ENCODE peak calls at places on chromosomes 12 and 14, in eight cellular contexts. U is ovary, Z is left lung, V is osteoblast, O is cardiac muscle cell, A is adipocyte, W is neuronal stem cell, B is kidney epithelial cell. R is an unnamed sample. For H3K27me3 and H3K36me3, the result is how much of the 10 kb centered on the place peaks cover.

GRCh38 chr14:54699087-54699530 is 132.2 kb downstream of the SAMD4A start:
- DNase-seq in B (peak), Z (no peak), A (no peak), W (no peak), O (no peak), U (no peak), V (peak), R (no peak)

GRCh38 chr12:68904351-68904982 is 28.5 kb downstream of the CPM start:
- DNase-seq in O (no peak), W (no peak), B (no peak), U (no peak), V (no peak), Z (no peak), A (no peak), R (no peak)

GRCh38 chr14:30444451-30444850 is 114.5 kb upstream of the G2E3 start:
- DNase-seq in Z (no peak), V (no peak), O (no peak), A (no peak), U (no peak), W (no peak), B (no peak), R (no peak)

GRCh38 chr12:100827901-100828520 is 33.4 kb downstream of the ANO4 start:
- DNase-seq in A (peak), B (no peak), O (peak), Z (no peak), U (no peak), W (peak), V (no peak), R (peak)

GRCh38 chr12:13982010-13982409 is 608 bp upstream of the GRIN2B start:
- DNase-seq in W (peak), B (no peak), O (no peak), A (no peak), U (no peak), V (no peak), Z (no peak), R (peak)

GRCh38 chr12:10136637-10137205 is 6.7 kb upstream of the CLEC7A start:
- DNase-seq in V (no peak), A (no peak), U (no peak), Z (no peak), W (no peak), O (no peak), B (no peak), R (no peak)

GRCh38 chr12:119735079-119735478 is 67.1 kb downstream of the PRKAB1 start:
- DNase-seq in A (no peak), W (no peak), B (no peak), V (no peak), U (no peak), O (no peak), Z (no peak), R (no peak)

GRCh38 chr12:12811343-12811742 is 1.8 kb upstream of the DDX47 start:
- DNase-seq in B (no peak), A (no peak), Z (no peak), V (no peak), W (no peak), U (no peak), O (no peak), R (no peak)

GRCh38 chr12:123264642-123265041 is 7.0 kb downstream of the CDK2AP1 start:
- DNase-seq in Z (no peak), O (no peak), W (no peak), B (no peak), V (peak), A (no peak), U (peak), R (peak)

GRCh38 chr12:16030729-16031128 is 119.6 kb downstream of the DERA start:
- DNase-seq in A (no peak), W (no peak), B (peak), O (no peak), U (no peak), V (no peak), Z (no peak), R (no peak)

GRCh38 chr12:106417926-106418910 is 60.7 kb downstream of the POLR3B start:
- DNase-seq in Z (no peak), A (peak), U (no peak), B (peak), W (no peak), V (peak), O (peak), R (no peak)

GRCh38 chr12:70842942-70843341 is 77.6 kb downstream of the PTPRR start:
- DNase-seq in V (no peak), B (no peak), U (no peak), Z (no peak), A (no peak), O (no peak), W (no peak), R (no peak)

GRCh38 chr14:51210594-51210993 is 29.5 kb upstream of the TMX1 start:
- DNase-seq in W (no peak), B (no peak), O (no peak), U (no peak), Z (peak), V (no peak), A (no peak), R (peak)

GRCh38 chr12:49188205-49188915 is 520 bp downstream of the TUBA1A start:
- DNase-seq in Z (peak), A (peak), V (peak), B (no peak), O (peak), U (peak), W (no peak), R (peak)

GRCh38 chr12:80627773-80628172 is 79.7 kb upstream of the MYF6 start:
- DNase-seq in U (no peak), V (peak), A (peak), B (peak), W (no peak), O (peak), Z (no peak), R (no peak)

GRCh38 chr14:90903101-90903500 is 86.9 kb upstream of the TTC7B start:
- DNase-seq in A (peak), Z (no peak), O (peak), B (peak), W (peak), U (peak), V (peak), R (peak)

GRCh38 chr14:99854831-99855230 is 61.6 kb downstream of the EML1 start:
- DNase-seq in Z (no peak), A (no peak), U (no peak), V (no peak), O (no peak), B (no peak), W (no peak), R (no peak)

DNA sequence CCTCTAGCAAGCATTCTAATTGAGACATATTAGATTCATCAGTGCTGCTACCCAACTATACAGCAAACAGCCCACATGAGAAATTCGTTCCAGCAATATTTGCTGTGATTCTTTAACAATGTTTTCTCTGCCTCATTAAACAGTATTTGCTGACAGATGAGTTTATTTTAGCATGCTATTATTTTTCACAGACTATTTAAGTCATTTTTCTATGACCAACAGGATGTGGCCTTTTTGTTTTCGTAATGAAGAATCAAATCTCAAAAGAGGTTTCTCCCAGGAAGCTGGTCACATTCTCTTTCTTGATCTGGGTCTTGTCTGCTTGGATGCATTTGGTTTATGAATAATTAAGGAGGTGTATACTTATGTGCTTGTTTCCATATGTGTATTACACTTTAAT is 23.2 kb upstream of the SERPINA12 start:
- DNase-seq in O (peak), A (peak), V (no peak), B (no peak), Z (no peak), W (no peak), U (no peak), R (no peak)
- H3K27me3 ChIP-seq in O (under half), A (under half), V (under half), B (under half), Z (under half), W (under half), U (under half), R (under half)

GRCh38 chr12:132071837-132072384 is 72.2 kb downstream of the DDX51 start:
- DNase-seq in W (no peak), U (no peak), B (peak), V (no peak), O (no peak), Z (no peak), A (no peak), R (no peak)
- H3K4me3 ChIP-seq in W (no peak), U (no peak), B (no peak), V (no peak), O (no peak), Z (no peak), A (no peak), R (no peak)

GRCh38 chr14:73727181-73727580 is 13.0 kb upstream of the PNMA1 start:
- DNase-seq in W (no peak), O (no peak), B (no peak), U (no peak), Z (no peak), V (no peak), A (no peak), R (peak)
- H3K36me3 ChIP-seq in W (half or more), O (under half), B (under half), U (under half), Z (under half), V (half or more), A (under half), R (under half)

GRCh38 chr12:94222351-94222750 is 74.0 kb downstream of the PLXNC1 start:
- DNase-seq in U (no peak), V (no peak), W (no peak), A (no peak), Z (no peak), O (no peak), B (no peak), R (no peak)

GRCh38 chr12:94227066-94227465 is 78.7 kb downstream of the PLXNC1 start:
- DNase-seq in Z (no peak), U (no peak), A (no peak), V (no peak), B (no peak), O (no peak), W (no peak), R (no peak)

GRCh38 chr12:94228488-94228907 is 80.1 kb downstream of the PLXNC1 start:
- DNase-seq in Z (no peak), B (no peak), V (no peak), O (no peak), A (no peak), U (no peak), W (no peak), R (no peak)

GRCh38 chr12:94225924-94226630 is 77.7 kb downstream of the PLXNC1 start:
- DNase-seq in W (no peak), O (no peak), Z (no peak), U (no peak), A (no peak), B (no peak), V (no peak), R (peak)

DNA sequence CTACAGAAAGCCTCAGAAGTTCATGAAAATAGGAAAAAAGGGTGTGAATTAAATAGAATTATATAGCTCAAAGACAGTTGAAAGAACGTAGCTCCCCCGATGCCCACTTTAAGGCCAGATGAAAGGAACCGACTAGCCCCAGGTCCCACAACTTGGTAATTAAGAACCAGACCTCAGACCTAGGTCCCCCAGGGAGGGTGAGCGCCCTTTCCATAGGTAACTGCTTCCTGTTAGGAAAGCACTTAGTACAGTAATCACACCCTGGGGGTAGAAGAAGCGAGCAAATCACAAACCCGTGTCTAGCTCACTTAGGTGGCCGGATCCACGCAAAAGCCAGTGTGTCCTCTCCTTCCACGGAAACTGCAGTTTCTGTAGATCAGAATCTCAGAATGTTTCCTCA is 77.1 kb downstream of the PLXNC1 start:
- DNase-seq in U (no peak), O (no peak), W (no peak), V (no peak), A (no peak), B (no peak), Z (no peak), R (no peak)
- H3K27me3 ChIP-seq in U (under half), O (under half), W (under half), V (under half), A (under half), B (under half), Z (under half), R (under half)

DNA sequence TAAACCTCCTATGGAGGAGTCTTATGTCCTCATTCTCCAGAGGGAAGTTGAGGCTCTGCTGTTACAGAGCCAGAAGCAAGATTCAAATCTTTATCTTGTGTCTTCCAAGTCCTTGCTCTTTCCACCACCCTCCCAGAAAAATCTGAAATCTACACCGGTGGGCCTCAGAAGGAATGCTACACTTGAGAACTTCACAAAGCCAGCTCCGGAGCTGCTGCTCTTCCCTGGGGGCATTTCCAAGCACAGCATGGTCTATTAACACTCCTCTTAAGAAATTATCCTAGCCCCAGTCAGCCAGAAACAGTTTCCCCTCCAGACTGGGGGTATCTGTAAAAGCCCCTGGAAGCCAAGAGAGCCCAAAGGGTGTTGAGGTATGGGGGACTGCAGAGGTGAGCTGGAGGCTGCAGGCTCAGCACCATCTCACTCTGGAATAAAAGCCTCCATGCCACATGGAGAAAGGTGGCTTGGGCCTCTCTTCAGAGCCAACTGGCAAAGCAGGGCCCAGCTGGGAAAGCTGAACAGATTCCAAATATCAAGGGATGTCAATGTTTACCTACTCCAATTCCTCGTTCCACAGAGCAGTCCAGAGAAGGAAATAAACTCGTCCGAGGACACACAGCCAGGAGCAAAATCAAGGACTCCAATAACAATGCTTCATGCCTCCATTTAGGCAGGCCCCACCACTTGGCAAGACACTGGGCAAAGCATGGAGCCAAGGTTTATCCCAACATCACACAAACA is 36.1 kb upstream of the PNMA1 start:
- DNase-seq in W (no peak), V (peak), O (no peak), U (no peak), B (no peak), A (peak), Z (no peak), R (no peak)
- H3K4me3 ChIP-seq in W (no peak), V (no peak), O (no peak), U (no peak), B (no peak), A (no peak), Z (no peak), R (no peak)